ENCODE peak calls at places on chromosomes 3 and 15, in six cellular contexts. P is transverse colon, C is K562, R is HepG2, N is stomach, V is GM12878. B is an unnamed sample.

GRCh38 chr3:3531476-3531875 is 267.8 kb upstream of the LRRN1 start:
- DNase-seq in P (no peak), C (no peak), R (no peak), N (no peak), V (no peak), B (no peak)

GRCh38 chr3:142853270-142854163 is 35.4 kb downstream of the PCOLCE2 start:
- DNase-seq in P (no peak), C (no peak), R (peak; percentile 71), N (peak; percentile 32), V (no peak), B (no peak)

GRCh38 chr3:187112934-187113793 is 26.1 kb downstream of the RPL39L start:
- DNase-seq in P (no peak), C (peak; percentile 17), R (peak; percentile 12), N (no peak), V (no peak), B (no peak)

GRCh38 chr3:80350771-80351170 is 583.0 kb upstream of the ROBO1 start:
- DNase-seq in P (no peak), C (no peak), R (no peak), N (no peak), V (no peak), B (no peak)

GRCh38 chr3:43063114-43063513 is 42.8 kb downstream of the POMGNT2 start:
- DNase-seq in P (no peak), C (no peak), R (no peak), N (no peak), V (no peak), B (no peak)

GRCh38 chr3:126961791-126962461 is 21.0 kb upstream of the PLXNA1 start:
- DNase-seq in P (no peak), C (peak; percentile 13), R (no peak), N (no peak), V (no peak), B (peak; percentile 65)

GRCh38 chr3:110352841-110353595 is 718.6 kb upstream of the NECTIN3 start:
- DNase-seq in P (no peak), C (no peak), R (no peak), N (no peak), V (no peak), B (no peak)

GRCh38 chr3:52892290-52892624 is 5.1 kb downstream of the STIMATE start:
- DNase-seq in P (no peak), C (no peak), R (no peak), N (no peak), V (no peak), B (no peak)

GRCh38 chr3:43497905-43498365 is 123.9 kb downstream of the ANO10 start:
- DNase-seq in P (no peak), C (no peak), R (no peak), N (no peak), V (no peak), B (no peak)

GRCh38 chr3:151971814-151972579 is 98.6 kb downstream of the SUCNR1 start:
- DNase-seq in P (peak; percentile 24), C (no peak), R (peak; percentile 22), N (peak; percentile 45), V (no peak), B (no peak)

GRCh38 chr15:91855684-91856553 is 2.4 kb downstream of the SLCO3A1 start:
- DNase-seq in P (peak; percentile 73), C (peak; percentile 15), R (peak; percentile 3), N (peak; percentile 55), V (peak; percentile 33), B (no peak)

GRCh38 chr15:33865416-33865815 is 102.9 kb upstream of the CHRM5 start:
- DNase-seq in P (no peak), C (no peak), R (no peak), N (no peak), V (no peak), B (no peak)

GRCh38 chr3:101954946-101955345 is 105.6 kb downstream of the NFKBIZ start:
- DNase-seq in P (no peak), C (no peak), R (no peak), N (no peak), V (no peak), B (no peak)

GRCh38 chr3:42300013-42300412 is 34.0 kb upstream of the CCK start:
- DNase-seq in P (peak; percentile 13), C (no peak), R (peak; percentile 10), N (no peak), V (no peak), B (no peak)

GRCh38 chr3:77816470-77816869 is 776.6 kb downstream of the ROBO2 start:
- DNase-seq in P (no peak), C (no peak), R (no peak), N (no peak), V (no peak), B (no peak)

GRCh38 chr15:40694706-40695468 is at the start of gene RAD51:
- DNase-seq in P (peak; percentile 95), C (peak; percentile 89), R (peak; percentile 89), N (peak; percentile 92), V (peak; percentile 84), B (peak; percentile 97)
- TF ChIP-seq POLR2AphosphoS5 in P (peak; percentile 91), C (no peak), R (peak; percentile 95), N (peak; percentile 94), V (peak; percentile 81), B (peak; percentile 82)

GRCh38 chr3:185498503-185499396 is at the start of gene TMEM41A:
- DNase-seq in P (peak; percentile 96), C (peak; percentile 98), R (peak; percentile 75), N (peak; percentile 97), V (peak; percentile 53), B (peak; percentile 96)
- TF ChIP-seq EP300 in P (no peak), C (peak; percentile 64), R (no peak), N (no peak), V (no peak), B (no peak)

GRCh38 chr3:124532071-124532470 is 198.2 kb upstream of the UMPS start:
- DNase-seq in P (no peak), C (no peak), R (no peak), N (no peak), V (no peak), B (no peak)

GRCh38 chr3:124535306-124535705 is 194.9 kb upstream of the UMPS start:
- DNase-seq in P (no peak), C (no peak), R (no peak), N (no peak), V (no peak), B (no peak)

GRCh38 chr3:124526601-124527000 is 203.7 kb upstream of the UMPS start:
- DNase-seq in P (no peak), C (peak; percentile 15), R (peak; percentile 3), N (no peak), V (no peak), B (no peak)

GRCh38 chr3:124530916-124531315 is 199.3 kb upstream of the UMPS start:
- DNase-seq in P (no peak), C (no peak), R (no peak), N (no peak), V (no peak), B (no peak)

DNA sequence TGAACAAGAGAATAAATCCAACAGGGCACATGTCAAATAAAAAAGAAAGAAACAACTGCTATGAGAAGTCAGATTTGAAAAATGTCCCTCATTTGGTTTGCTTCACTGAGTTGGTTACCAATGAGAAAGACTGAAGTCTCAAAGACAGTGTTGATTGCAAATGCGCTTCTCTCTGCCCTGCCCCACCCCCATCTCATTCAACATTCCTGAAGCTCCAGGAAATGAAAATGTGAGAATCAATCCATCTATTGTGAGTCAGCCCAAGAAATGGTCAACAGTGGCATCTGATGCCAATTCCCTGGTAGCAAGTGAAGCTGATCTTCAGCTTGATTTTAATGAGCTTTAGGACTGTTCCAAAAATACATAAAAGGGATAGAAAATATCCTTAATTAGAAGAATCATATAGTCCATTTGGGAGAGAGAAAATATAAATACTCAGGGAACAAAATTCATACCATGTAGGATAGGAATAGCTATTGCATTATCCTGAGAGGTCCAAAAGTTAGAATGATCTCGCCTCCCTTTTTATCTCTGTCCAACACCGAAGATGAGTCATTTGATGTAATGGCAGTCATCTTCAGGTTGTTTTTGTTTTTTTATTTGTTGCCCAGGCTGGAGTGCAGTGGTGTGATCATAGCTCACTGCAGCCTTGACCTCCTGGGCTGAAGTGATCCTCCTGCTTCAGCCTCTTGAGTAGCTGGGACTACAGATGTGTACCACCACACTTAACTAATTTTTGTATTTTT is 200.3 kb upstream of the UMPS start:
- DNase-seq in P (no peak), C (no peak), R (no peak), N (no peak), V (no peak), B (no peak)
- H3K4me1 ChIP-seq in P (no peaks in the 10 kb centered on the region), C (no peaks in the 10 kb centered on the region), R (no peaks in the 10 kb centered on the region), N (no peaks in the 10 kb centered on the region), V (no peaks in the 10 kb centered on the region), B (no peaks in the 10 kb centered on the region)

GRCh38 chr3:39788484-39788883 is 20.9 kb upstream of the MYRIP start:
- DNase-seq in P (no peak), C (no peak), R (no peak), N (no peak), V (no peak), B (no peak)

GRCh38 chr3:39781632-39782031 is 27.8 kb upstream of the MYRIP start:
- DNase-seq in P (no peak), C (no peak), R (peak; percentile 7), N (no peak), V (no peak), B (no peak)

GRCh38 chr3:39783730-39784129 is 25.7 kb upstream of the MYRIP start:
- DNase-seq in P (no peak), C (no peak), R (no peak), N (no peak), V (no peak), B (no peak)

GRCh38 chr3:39781025-39781424 is 28.4 kb upstream of the MYRIP start:
- DNase-seq in P (no peak), C (no peak), R (no peak), N (no peak), V (no peak), B (no peak)

DNA sequence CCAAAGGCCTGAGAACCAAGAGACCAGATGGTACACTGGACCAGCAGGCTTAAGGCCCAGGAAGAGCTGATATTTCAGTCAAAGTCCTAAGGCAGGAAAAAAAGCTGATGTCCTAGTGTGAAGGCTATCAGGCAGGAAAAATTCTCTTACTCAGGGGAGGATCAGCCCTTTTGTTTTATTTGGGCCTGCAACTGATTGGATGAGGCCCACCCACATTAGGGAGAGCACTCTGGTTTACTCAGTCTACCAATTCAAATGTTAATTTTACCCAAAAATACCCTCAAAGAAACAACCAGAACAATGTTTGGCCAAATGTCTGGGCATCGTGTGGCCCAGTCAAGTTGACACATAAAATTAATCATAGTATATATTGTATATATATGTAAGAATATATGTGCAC is 24.5 kb upstream of the MYRIP start:
- DNase-seq in P (no peak), C (no peak), R (no peak), N (no peak), V (no peak), B (no peak)
- TF ChIP-seq POLR2AphosphoS5 in P (no peak), C (no peak), R (no peak), N (no peak), V (no peak), B (no peak)

GRCh38 chr15:79218588-79219200 is 63.8 kb upstream of the ANKRD34C start:
- DNase-seq in P (no peak), C (peak; percentile 22), R (no peak), N (no peak), V (no peak), B (no peak)
- TF ChIP-seq EP300 in P (no peak), C (no peak), R (no peak), N (no peak), V (no peak), B (no peak)

GRCh38 chr3:13569641-13570390 is 20.9 kb downstream of the FBLN2 start:
- DNase-seq in P (no peak), C (no peak), R (no peak), N (no peak), V (no peak), B (no peak)
- H3K4me1 ChIP-seq in P (no peaks in the 10 kb centered on the region), C (peaks cover 7% of the 10 kb centered on the region), R (no peaks in the 10 kb centered on the region), N (no peaks in the 10 kb centered on the region), V (no peaks in the 10 kb centered on the region), B (peaks cover 56% of the 10 kb centered on the region)

B was measured in suprapubic skin.